ENCODE peak calls at places on chromosomes 4 and X, in seven cellular contexts. Q is mesendoderm; M is tibial nerve; J is CD8-positive, alpha-beta T cell; W is cardiac muscle cell; V is GM23338; K is H1. Y is an unnamed sample.

GRCh38 chrX:96721398-96721797 is 36.8 kb downstream of the DIAPH2 start:
- DNase-seq in Q (no peak), M (no peak), J (no peak), W (no peak), V (no peak), K (no peak), Y (no peak)

GRCh38 chr4:123043013-123043412 is 120.6 kb upstream of the NUDT6 start:
- DNase-seq in Q (peak; percentile 11), M (no peak), J (no peak), W (no peak), V (no peak), K (no peak), Y (no peak)

GRCh38 chr4:154348657-154349056 is 142.9 kb downstream of the DCHS2 start:
- DNase-seq in Q (peak; percentile 22), M (no peak), J (no peak), W (no peak), V (peak; percentile 44), K (no peak), Y (no peak)

GRCh38 chrX:154516655-154517100 is 646 bp upstream of the FAM3A start:
- DNase-seq in Q (peak; percentile 65), M (no peak), J (no peak), W (peak; percentile 79), V (peak; percentile 81), K (no peak), Y (no peak)

GRCh38 chr4:146255463-146255862 is 41.1 kb downstream of the REELD1 start:
- DNase-seq in Q (no peak), M (no peak), J (no peak), W (no peak), V (no peak), K (no peak), Y (no peak)

GRCh38 chr4:5890063-5890727 is 2.7 kb downstream of the CRMP1 start:
- DNase-seq in Q (peak; percentile 97), M (no peak), J (no peak), W (peak; percentile 72), V (peak; percentile 93), K (peak; percentile 90), Y (no peak)

GRCh38 chr4:23504094-23504493 is 385.8 kb downstream of the PPARGC1A start:
- DNase-seq in Q (peak; percentile 15), M (no peak), J (no peak), W (peak; percentile 16), V (no peak), K (no peak), Y (no peak)

GRCh38 chr4:25425361-25425760 is 48.3 kb downstream of the ANAPC4 start:
- DNase-seq in Q (no peak), M (no peak), J (no peak), W (no peak), V (no peak), K (no peak), Y (no peak)

GRCh38 chr4:85081196-85081595 is 114.7 kb upstream of the WDFY3 start:
- DNase-seq in Q (no peak), M (no peak), J (no peak), W (no peak), V (no peak), K (no peak), Y (no peak)

GRCh38 chr4:7458477-7458876 is 23.7 kb upstream of the PSAPL1 start:
- DNase-seq in Q (no peak), M (no peak), J (no peak), W (no peak), V (no peak), K (no peak), Y (no peak)
- H3K4me1 ChIP-seq in Q (no peaks in the 10 kb centered on the region), M (no peaks in the 10 kb centered on the region), J (no peaks in the 10 kb centered on the region), W (no peaks in the 10 kb centered on the region), V (no peaks in the 10 kb centered on the region), K (peaks cover 10% of the 10 kb centered on the region), Y (no peaks in the 10 kb centered on the region)

GRCh38 chr4:40196260-40196659 is 571 bp upstream of the RHOH start:
- DNase-seq in Q (no peak), M (no peak), J (no peak), W (no peak), V (peak; percentile 49), K (no peak), Y (no peak)

GRCh38 chr4:40196724-40197281 is at the start of gene RHOH:
- DNase-seq in Q (peak; percentile 60), M (no peak), J (peak; percentile 56), W (no peak), V (peak; percentile 52), K (peak; percentile 58), Y (peak; percentile 93)

GRCh38 chr4:40199999-40200880 is 3.4 kb downstream of the RHOH start:
- DNase-seq in Q (no peak), M (no peak), J (no peak), W (no peak), V (no peak), K (no peak), Y (peak; percentile 43)

GRCh38 chr4:40199179-40199670 is 2.4 kb downstream of the RHOH start:
- DNase-seq in Q (no peak), M (no peak), J (no peak), W (no peak), V (no peak), K (no peak), Y (no peak)

DNA sequence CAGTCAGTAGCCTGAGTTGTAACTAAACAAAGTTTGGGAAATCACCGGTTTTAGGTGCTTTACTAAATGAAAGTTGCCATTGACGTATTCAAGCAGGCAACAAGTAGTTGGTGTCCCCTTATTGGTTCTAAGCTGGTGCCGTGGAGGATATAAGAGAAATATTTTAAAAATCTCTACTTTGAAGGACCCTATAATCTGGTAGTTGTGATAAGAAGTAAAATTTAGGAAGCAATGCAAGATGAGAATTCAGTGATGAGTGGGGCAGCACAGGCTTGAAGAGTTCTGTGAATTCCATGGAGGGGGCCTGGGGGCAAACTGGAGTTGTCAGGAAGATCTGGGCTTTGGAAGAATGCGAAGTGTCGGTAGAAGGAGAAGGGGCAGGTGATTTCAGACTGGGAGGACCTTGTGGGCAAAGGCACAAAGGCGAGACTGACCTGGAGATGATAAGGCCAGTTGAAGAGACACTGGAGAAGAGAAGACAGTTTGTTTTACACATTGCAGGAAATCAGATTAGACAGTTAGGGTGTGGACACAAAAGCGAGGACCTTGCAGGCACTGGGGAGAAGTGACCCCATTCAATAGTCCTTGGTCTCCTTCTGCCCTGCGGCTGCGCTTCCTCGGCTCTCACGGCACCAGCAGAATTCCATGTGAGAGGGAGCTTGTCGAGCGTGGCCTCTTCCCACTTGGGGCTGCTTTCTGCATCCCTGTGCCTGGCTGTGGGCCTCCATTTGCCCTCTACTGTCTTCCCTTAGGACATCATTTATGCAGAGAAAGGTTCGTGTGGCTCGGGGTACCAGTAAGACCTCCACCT is 1.3 kb downstream of the RHOH start:
- DNase-seq in Q (peak; percentile 68), M (no peak), J (no peak), W (no peak), V (no peak), K (no peak), Y (peak; percentile 81)
- H3K4me3 ChIP-seq in Q (no peak overlapping the region), M (no peak overlapping the region), J (peak overlapping the region; percentile 87), W (no peak overlapping the region), V (peak overlapping the region; percentile 7), K (peak overlapping the region; percentile 50), Y (peak overlapping the region; percentile 97)

GRCh38 chr4:1790005-1790404 is 3.1 kb upstream of the FGFR3 start:
- DNase-seq in Q (no peak), M (no peak), J (no peak), W (no peak), V (no peak), K (no peak), Y (no peak)
- H3K27me3 ChIP-seq in Q (no peaks in the 10 kb centered on the region), M (no peaks in the 10 kb centered on the region), J (no peaks in the 10 kb centered on the region), W (no peaks in the 10 kb centered on the region), V (peaks cover 40% of the 10 kb centered on the region), K (peaks cover 29% of the 10 kb centered on the region), Y (no peaks in the 10 kb centered on the region)

GRCh38 chr4:1217366-1217765 is 31.6 kb downstream of the CTBP1 start:
- DNase-seq in Q (no peak), M (no peak), J (no peak), W (no peak), V (no peak), K (no peak), Y (no peak)
- H3K4me1 ChIP-seq in Q (no peaks in the 10 kb centered on the region), M (peaks cover 22% of the 10 kb centered on the region), J (peaks cover 25% of the 10 kb centered on the region), W (no peaks in the 10 kb centered on the region), V (no peaks in the 10 kb centered on the region), K (no peaks in the 10 kb centered on the region), Y (peaks cover 33% of the 10 kb centered on the region)

GRCh38 chrX:40093586-40093985 is 4.2 kb downstream of the BCOR start:
- DNase-seq in Q (no peak), M (no peak), J (no peak), W (no peak), V (no peak), K (no peak), Y (no peak)
- H3K4me3 ChIP-seq in Q (no peak overlapping the region), M (no peak overlapping the region), J (peak overlapping the region; percentile 53), W (peak overlapping the region; percentile 83), V (peak overlapping the region; percentile 55), K (peak overlapping the region; percentile 79), Y (peak overlapping the region; percentile 37)

DNA sequence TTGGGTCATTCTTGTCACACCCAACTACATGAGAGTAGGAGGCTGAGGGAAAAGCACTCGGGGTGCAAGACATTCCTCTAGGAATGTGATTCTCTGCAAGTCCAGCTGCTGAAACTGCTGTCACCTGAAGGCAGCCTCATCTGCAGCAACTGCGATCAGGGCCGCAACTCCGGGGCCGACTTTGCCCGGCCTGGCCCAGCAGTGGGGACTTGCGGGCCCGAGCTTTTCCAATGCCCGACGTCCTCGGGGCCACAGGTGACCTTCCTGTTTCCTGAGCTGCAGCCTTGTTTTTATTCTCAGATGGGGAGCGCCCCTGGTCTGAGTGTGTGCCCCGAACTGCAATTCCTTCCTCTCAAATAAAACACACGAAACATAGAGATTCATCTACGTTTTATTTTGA is 104.7 kb upstream of the NKX1-1 start:
- DNase-seq in Q (no peak), M (no peak), J (no peak), W (no peak), V (no peak), K (no peak), Y (no peak)
- H3K27me3 ChIP-seq in Q (no peaks in the 10 kb centered on the region), M (no peaks in the 10 kb centered on the region), J (peaks cover 5% of the 10 kb centered on the region), W (peaks cover 9% of the 10 kb centered on the region), V (no peaks in the 10 kb centered on the region), K (no peaks in the 10 kb centered on the region), Y (peaks cover 5% of the 10 kb centered on the region)

GRCh38 chr4:117786566-117786965 is 247.7 kb upstream of the NDST3 start:
- DNase-seq in Q (no peak), M (no peak), J (no peak), W (no peak), V (no peak), K (no peak), Y (no peak)
- H3K4me1 ChIP-seq in Q (no peaks in the 10 kb centered on the region), M (no peaks in the 10 kb centered on the region), J (no peaks in the 10 kb centered on the region), W (peaks cover 5% of the 10 kb centered on the region), V (peaks cover 9% of the 10 kb centered on the region), K (no peaks in the 10 kb centered on the region), Y (no peaks in the 10 kb centered on the region)

GRCh38 chrX:78106651-78106986 is 2.6 kb downstream of the PGK1 start:
- DNase-seq in Q (no peak), M (no peak), J (no peak), W (no peak), V (no peak), K (no peak), Y (no peak)
- H3K4me3 ChIP-seq in Q (no peak overlapping the region), M (no peak overlapping the region), J (peak overlapping the region; percentile 99), W (peak overlapping the region; percentile 84), V (peak overlapping the region; percentile 92), K (peak overlapping the region; percentile 99), Y (peak overlapping the region; percentile 94)